ENCODE peak calls at places on chromosomes 3 and 15, in six cellular contexts. Z is T follicular helper cell; J is activated CD8-positive, alpha-beta T cell treated with anti-CD3 and anti-CD28 coated beads, Interleukin-2, amount 10 ng/mL, durations not matched to agents 7 days and 5 days; P is activated T-helper 1 cell treated with anti-CD3 and anti-CD28 coated beads, Interleukin-12 subunit alpha, Interleukin-12 subunit beta, Interleukin-2, Interleukin-4 antibody, amounts not matched to agents 30 ng/mL and 10 ng/mL and 1 ng/mL, durations not matched to agents 14 hours and 24 hours and 36 hours; I is fibroblast of lung; Y is CD4-positive, alpha-beta memory T cell. B is an unnamed sample.

GRCh38 chr3:193946945-193947344 is 189.0 kb upstream of the HES1 start:
- DNase-seq in I (peak), Z (no peak), J (no peak), Y (no peak), P (no peak), B (no peak)

GRCh38 chr3:17678116-17678741 is 64.2 kb downstream of the TBC1D5 start:
- DNase-seq in P (no peak), J (no peak), Y (no peak), Z (no peak), I (peak), B (no peak)

GRCh38 chr3:186057594-186057993 is 51.3 kb downstream of the ETV5 start:
- DNase-seq in J (no peak), P (no peak), Y (no peak), I (peak), Z (no peak), B (no peak)

GRCh38 chr3:126130081-126130855 is 46.3 kb upstream of the SLC41A3 start:
- DNase-seq in I (no peak), Y (no peak), Z (no peak), P (no peak), J (no peak), B (no peak)

GRCh38 chr3:190306513-190307163 is 15.6 kb downstream of the CLDN1 start:
- DNase-seq in J (peak), I (peak), P (no peak), Z (no peak), Y (peak), B (no peak)

GRCh38 chr15:67359431-67360082 is 105.0 kb downstream of the IQCH start:
- DNase-seq in J (no peak), P (no peak), Z (no peak), I (no peak), Y (no peak), B (no peak)

GRCh38 chr15:77064539-77065308 is 6.2 kb downstream of the TSPAN3 start:
- DNase-seq in P (no peak), Z (no peak), I (peak), Y (no peak), J (no peak), B (no peak)

GRCh38 chr3:142180761-142181362 is 31.5 kb upstream of the TFDP2 start:
- DNase-seq in Y (peak), J (peak), P (no peak), I (peak), Z (no peak), B (no peak)

GRCh38 chr3:43707998-43708397 is 17.3 kb downstream of the ABHD5 start:
- DNase-seq in I (peak), P (no peak), Z (no peak), Y (no peak), J (no peak), B (no peak)

GRCh38 chr3:9951962-9952805 is at the start of gene PRRT3:
- DNase-seq in Y (peak), P (peak), Z (peak), I (peak), J (peak), B (peak)

GRCh38 chr15:88624156-88624970 is 3.2 kb downstream of the AEN start:
- DNase-seq in J (peak), Y (peak), P (no peak), Z (peak), I (peak), B (no peak)

GRCh38 chr3:122255757-122256439 is 69.2 kb upstream of the CSTA start:
- DNase-seq in J (no peak), I (no peak), Y (no peak), Z (no peak), P (no peak), B (no peak)

GRCh38 chr15:41568350-41569017 is 9.5 kb downstream of the TYRO3 start:
- DNase-seq in J (no peak), Y (no peak), P (no peak), I (no peak), Z (no peak), B (no peak)

GRCh38 chr3:69712933-69713332 is 26.3 kb upstream of the MITF start:
- DNase-seq in Z (no peak), Y (no peak), P (no peak), I (no peak), J (no peak), B (no peak)

GRCh38 chr15:90191795-90192494 is 9.2 kb upstream of the SEMA4B start:
- DNase-seq in I (peak), Y (peak), J (peak), P (no peak), Z (no peak), B (peak)

GRCh38 chr3:148400754-148401153 is 296.9 kb upstream of the AGTR1 start:
- DNase-seq in I (no peak), Z (no peak), Y (no peak), J (no peak), P (no peak), B (no peak)

GRCh38 chr15:71348597-71348996 is 233.3 kb downstream of the THSD4 start:
- DNase-seq in P (no peak), Y (no peak), Z (no peak), I (no peak), J (no peak), B (no peak)

GRCh38 chr15:25345943-25346342 is 92.9 kb downstream of the UBE3A start:
- DNase-seq in P (no peak), Y (no peak), J (no peak), I (peak), Z (no peak), B (no peak)

GRCh38 chr3:129305592-129306091 is 27.0 kb downstream of the HMCES start:
- DNase-seq in Z (no peak), J (no peak), I (peak), P (no peak), Y (no peak), B (no peak)

GRCh38 chr3:16375891-16376290 is 110.9 kb downstream of the OXNAD1 start:
- DNase-seq in Z (no peak), I (no peak), J (no peak), Y (no peak), P (no peak), B (no peak)

GRCh38 chr3:149604125-149604851 is 53.5 kb downstream of the WWTR1 start:
- DNase-seq in I (peak), Y (no peak), P (no peak), J (no peak), Z (no peak), B (no peak)

GRCh38 chr3:46717447-46718231 is at the start of gene PRSS50:
- DNase-seq in Y (no peak), P (no peak), I (no peak), Z (no peak), J (peak), B (no peak)

GRCh38 chr15:100216177-100216576 is 125.6 kb downstream of the ADAMTS17 start:
- DNase-seq in I (no peak), J (no peak), Y (no peak), Z (no peak), P (no peak), B (no peak)

GRCh38 chr3:47613723-47614122 is 35.1 kb upstream of the CSPG5 start:
- DNase-seq in P (no peak), J (no peak), I (peak), Z (no peak), Y (no peak), B (no peak)

GRCh38 chr15:64500695-64501395 is 40.5 kb downstream of the ZNF609 start:
- DNase-seq in I (no peak), P (no peak), Y (no peak), J (no peak), Z (no peak), B (no peak)

GRCh38 chr3:127015282-127016042 is 32.5 kb downstream of the PLXNA1 start:
- DNase-seq in I (peak), Z (no peak), P (no peak), J (no peak), Y (no peak), B (no peak)

GRCh38 chr15:70111203-70112017 is 13.7 kb upstream of the TLE3 start:
- DNase-seq in Z (no peak), J (no peak), I (peak), P (no peak), Y (no peak), B (no peak)

GRCh38 chr15:63497642-63498100 is 6.7 kb upstream of the USP3 start:
- DNase-seq in J (peak), Y (peak), I (no peak), P (peak), Z (peak), B (peak)

GRCh38 chr3:46906471-46907058 is 29.0 kb downstream of the PTH1R start:
- DNase-seq in J (no peak), P (no peak), Z (no peak), I (no peak), Y (no peak), B (no peak)

GRCh38 chr3:69009559-69010410 is 3.7 kb downstream of the EOGT start:
- DNase-seq in I (peak), Z (no peak), Y (no peak), J (no peak), P (no peak), B (no peak)

GRCh38 chr3:186783731-186784515 is 546 bp downstream of the EIF4A2 start:
- DNase-seq in Y (peak), I (peak), J (peak), P (peak), Z (peak), B (peak)